ENCODE peak calls at places on chromosome 9, in ten cellular contexts. M is fibroblast of the aortic adventitia, Y is B cell, B is pancreas, G is tibial artery, V is astrocyte of the spinal cord, Z is PC-9, P is left ventricle myocardium inferior, X is IMR-90, A is HFFc6. J is an unnamed sample.

GRCh38 chr9:109010676-109011655 is 2.3 kb downstream of the CTNNAL1 start:
- DNase-seq in P (no peak), Z (peak), A (peak), X (peak), Y (no peak), G (no peak), M (peak), B (no peak), V (peak), J (no peak)

GRCh38 chr9:28155067-28155466 is 581.8 kb upstream of the C9orf72 start:
- DNase-seq in A (no peak), X (no peak), P (no peak), Y (no peak), Z (no peak), G (no peak), M (no peak), V (peak), B (no peak), J (no peak)

GRCh38 chr9:14098102-14098501 is 215.8 kb downstream of the NFIB start:
- DNase-seq in A (no peak), M (no peak), G (no peak), Y (no peak), P (no peak), Z (no peak), X (peak), V (peak), B (no peak), J (no peak)

GRCh38 chr9:133171161-133171955 is 7.6 kb upstream of the GBGT1 start:
- DNase-seq in B (no peak), V (no peak), G (no peak), A (no peak), P (no peak), Z (no peak), Y (peak), X (no peak), M (no peak), J (no peak)

GRCh38 chr9:74645007-74645639 is 148.0 kb downstream of the RORB start:
- DNase-seq in G (no peak), M (peak), P (no peak), Y (no peak), V (peak), A (peak), X (no peak), Z (no peak), B (no peak), J (no peak)

GRCh38 chr9:95087659-95088242 is 229.8 kb downstream of the FANCC start:
- DNase-seq in Z (peak), G (peak), M (no peak), V (no peak), A (peak), X (no peak), Y (no peak), B (peak), P (no peak), J (no peak)

GRCh38 chr9:3908731-3909130 is 382.9 kb upstream of the RFX3 start:
- DNase-seq in Y (no peak), A (no peak), M (peak), X (no peak), Z (no peak), P (no peak), G (no peak), V (no peak), B (no peak), J (no peak)

GRCh38 chr9:27195191-27195590 is 86.2 kb downstream of the TEK start:
- DNase-seq in X (peak), B (no peak), P (no peak), Y (no peak), A (no peak), M (no peak), V (no peak), Z (no peak), G (no peak), J (no peak)

GRCh38 chr9:127185931-127186781 is 63.7 kb upstream of the ANGPTL2 start:
- DNase-seq in P (peak), Y (no peak), Z (no peak), B (no peak), A (peak), M (peak), V (peak), X (peak), G (peak), J (no peak)

GRCh38 chr9:20729545-20729944 is 45.5 kb downstream of the FOCAD start:
- DNase-seq in P (no peak), G (no peak), V (no peak), A (peak), M (peak), Y (no peak), Z (no peak), X (peak), B (no peak), J (no peak)

GRCh38 chr9:98019098-98019497 is 36.0 kb downstream of the ANP32B start:
- DNase-seq in M (no peak), Y (no peak), A (no peak), Z (no peak), G (no peak), V (no peak), P (no peak), X (no peak), B (no peak), J (peak)

GRCh38 chr9:98834386-98834785 is 26.9 kb downstream of the GALNT12 start:
- DNase-seq in B (no peak), V (no peak), A (no peak), P (no peak), Z (no peak), Y (no peak), M (no peak), X (no peak), G (no peak), J (no peak)

GRCh38 chr9:134487066-134487710 is 154.4 kb upstream of the COL5A1 start:
- DNase-seq in A (no peak), V (no peak), G (peak), B (no peak), M (no peak), P (peak), Z (no peak), Y (no peak), X (no peak), J (no peak)

GRCh38 chr9:127280880-127281660 is 16.5 kb downstream of the GARNL3 start:
- DNase-seq in V (no peak), B (peak), A (no peak), X (no peak), M (no peak), Z (no peak), P (no peak), G (no peak), Y (no peak), J (no peak)

GRCh38 chr9:69143291-69143690 is 30.8 kb upstream of the TJP2 start:
- DNase-seq in B (no peak), Z (no peak), X (no peak), G (no peak), P (no peak), V (no peak), Y (no peak), A (no peak), M (peak), J (no peak)

GRCh38 chr9:114278881-114279570 is 43.9 kb upstream of the ORM1 start:
- DNase-seq in Y (no peak), A (peak), P (peak), X (peak), Z (peak), V (peak), G (peak), M (no peak), B (no peak), J (peak)

GRCh38 chr9:35355954-35356353 is 134.0 kb upstream of the RUSC2 start:
- DNase-seq in B (no peak), V (no peak), Z (no peak), G (no peak), Y (no peak), P (no peak), M (no peak), A (no peak), X (no peak), J (no peak)

GRCh38 chr9:121701736-121702261 is 50.4 kb downstream of the DAB2IP start:
- DNase-seq in Z (no peak), V (no peak), P (no peak), B (peak), A (no peak), Y (no peak), G (no peak), X (no peak), M (no peak), J (no peak)
- TF ChIP-seq CTCF in Z (no peak), V (no peak), P (no peak), B (no peak), A (no peak), Y (no peak), G (no peak), X (no peak), M (no peak), J (no peak)

GRCh38 chr9:81851340-81851739 is 76.9 kb upstream of the SPATA31D4 start:
- DNase-seq in M (no peak), P (no peak), B (no peak), X (no peak), G (no peak), Y (no peak), Z (no peak), V (no peak), A (no peak), J (no peak)

GRCh38 chr9:81844131-81844567 is 84.1 kb upstream of the SPATA31D4 start:
- DNase-seq in M (no peak), Z (peak), Y (no peak), A (no peak), V (no peak), B (no peak), G (no peak), X (no peak), P (no peak), J (no peak)

GRCh38 chr9:81849631-81850259 is 78.5 kb upstream of the SPATA31D4 start:
- DNase-seq in P (no peak), V (no peak), G (no peak), B (no peak), X (no peak), M (no peak), Z (peak), A (no peak), Y (no peak), J (no peak)

GRCh38 chr9:81847181-81847915 is 80.9 kb upstream of the SPATA31D4 start:
- DNase-seq in V (no peak), G (no peak), M (no peak), Y (no peak), B (no peak), P (no peak), A (no peak), X (no peak), Z (no peak), J (no peak)

GRCh38 chr9:81848472-81848871 is 79.8 kb upstream of the SPATA31D4 start:
- DNase-seq in Y (no peak), Z (no peak), A (peak), B (no peak), P (no peak), X (peak), G (no peak), M (peak), V (peak), J (no peak)
- TF ChIP-seq CTCF in Y (no peak), Z (peak), A (peak), B (peak), P (peak), X (peak), G (peak), M (peak), V (peak), J (peak)

GRCh38 chr9:1726993-1727759 is 288.0 kb upstream of the SMARCA2 start:
- DNase-seq in X (no peak), G (no peak), Y (no peak), A (no peak), Z (no peak), V (no peak), B (no peak), M (no peak), P (no peak), J (no peak)
- TF ChIP-seq CTCF in X (no peak), G (no peak), Y (peak), A (no peak), Z (no peak), V (no peak), B (no peak), M (no peak), P (no peak), J (peak)

DNA sequence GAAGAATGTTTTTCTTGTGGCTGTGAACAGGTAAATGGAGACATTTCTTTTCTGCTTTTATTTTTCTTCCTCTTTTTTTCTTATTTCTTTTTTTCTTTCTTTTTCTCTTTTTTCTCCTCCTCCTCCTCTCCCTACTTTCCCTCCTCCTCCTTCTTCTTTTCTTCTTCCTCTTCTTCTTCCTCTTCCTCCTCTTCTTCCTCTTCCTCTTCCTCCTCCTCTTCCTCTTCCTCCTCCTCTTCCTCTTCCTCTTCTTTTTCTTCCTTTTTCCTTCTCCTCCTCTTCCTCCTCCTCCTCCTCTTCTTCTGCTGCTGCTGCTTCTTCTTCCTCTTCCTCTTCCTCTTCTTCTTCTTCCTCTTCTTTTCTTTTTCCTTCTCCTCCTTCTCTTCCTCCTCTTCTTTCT is 65.3 kb upstream of the NTRK2 start:
- DNase-seq in Y (no peak), G (no peak), X (no peak), Z (no peak), P (no peak), A (no peak), V (no peak), B (no peak), M (no peak), J (no peak)
- TF ChIP-seq CTCF in Y (peak), G (no peak), X (no peak), Z (no peak), P (no peak), A (no peak), V (no peak), B (no peak), M (no peak), J (no peak)

DNA sequence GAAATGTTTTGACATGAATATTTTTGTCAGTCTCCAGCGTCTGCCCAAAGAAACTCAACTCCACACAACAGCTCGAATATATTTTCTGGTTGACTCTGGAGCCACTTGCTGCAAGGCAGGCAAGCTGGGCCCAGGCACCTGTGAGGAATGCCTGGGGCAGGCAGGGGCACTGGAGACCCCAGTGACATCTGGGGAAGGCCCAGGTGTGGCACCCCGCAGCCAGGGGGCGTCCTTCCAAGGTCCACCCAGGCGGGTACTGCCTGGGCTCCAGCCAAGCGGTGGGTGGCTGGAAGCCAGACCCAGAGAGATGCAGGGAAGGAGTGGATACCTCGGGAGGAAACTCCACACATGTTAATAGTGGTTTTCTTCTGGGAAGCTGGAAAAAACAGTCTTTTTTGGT is 125.9 kb downstream of the PHF2 start:
- DNase-seq in Z (no peak), M (no peak), G (no peak), V (no peak), X (no peak), Y (no peak), A (no peak), B (no peak), P (no peak), J (no peak)
- TF ChIP-seq CTCF in Z (peak), M (no peak), G (no peak), V (no peak), X (no peak), Y (no peak), A (peak), B (no peak), P (no peak), J (peak)

DNA sequence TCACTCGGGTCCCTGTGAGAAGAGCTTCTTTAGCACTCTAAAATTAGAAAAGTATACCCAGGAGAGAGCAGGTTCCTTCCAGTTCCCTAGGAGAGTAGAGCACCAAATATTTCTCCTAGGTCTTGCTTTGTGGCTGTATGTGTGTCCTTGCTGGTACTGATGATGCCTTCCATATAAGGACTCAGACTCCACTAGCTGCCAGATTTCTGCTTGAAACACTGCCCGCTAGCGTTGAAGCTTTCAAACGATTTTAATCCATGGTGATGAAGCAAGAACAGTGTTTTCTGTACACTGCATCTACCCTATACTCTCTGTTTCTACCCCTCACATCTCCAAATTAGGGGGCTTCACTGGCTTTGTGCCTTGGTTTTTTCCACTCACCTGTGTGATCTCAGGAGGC is 2.4 kb upstream of the SMC2 start:
- DNase-seq in X (peak), Y (no peak), B (no peak), P (no peak), A (no peak), Z (no peak), G (peak), M (peak), V (peak), J (no peak)
- TF ChIP-seq CTCF in X (peak), Y (no peak), B (no peak), P (peak), A (no peak), Z (no peak), G (peak), M (no peak), V (peak), J (no peak)

GRCh38 chr9:1709347-1709746 is 305.8 kb upstream of the SMARCA2 start:
- DNase-seq in P (no peak), A (no peak), Y (no peak), Z (no peak), G (no peak), V (no peak), B (no peak), M (no peak), X (no peak), J (no peak)
- TF ChIP-seq CTCF in P (peak), A (peak), Y (peak), Z (peak), G (no peak), V (peak), B (no peak), M (no peak), X (no peak), J (peak)